ENCODE peak calls at places on chromosomes 3 and 15, in seven cellular contexts. N is NCI-H1436, I is NB4, M is foreskin fibroblast, G is anterior cingulate cortex, R is Peyer's patch, W is ovary. J is an unnamed sample.

GRCh38 chr3:194690501-194691372 is 5.1 kb downstream of the FAM43A start:
- DNase-seq in N (peak; percentile 69), I (no peak), M (no peak), G (no peak), W (no peak), R (no peak), J (no peak)

GRCh38 chr3:16130066-16130465 is 44.4 kb upstream of the GALNT15 start:
- DNase-seq in M (peak; percentile 95), G (peak; percentile 11), R (no peak), I (no peak), W (no peak), N (no peak), J (no peak)

GRCh38 chr3:127135241-127136023 is 57.5 kb upstream of the PRR23E start:
- DNase-seq in G (no peak), N (peak; percentile 31), I (no peak), M (peak; percentile 45), R (peak; percentile 48), W (peak; percentile 45), J (peak; percentile 48)

GRCh38 chr3:139355937-139356336 is 12.1 kb downstream of the MRPS22 start:
- DNase-seq in M (no peak), I (peak; percentile 4), N (no peak), G (no peak), R (no peak), W (no peak), J (no peak)

GRCh38 chr15:48722764-48723661 is 77.5 kb upstream of the FBN1 start:
- DNase-seq in I (peak; percentile 7), M (peak; percentile 94), W (no peak), R (no peak), N (no peak), G (no peak), J (no peak)

GRCh38 chr3:10010546-10011465 is 15.4 kb upstream of the FANCD2 start:
- DNase-seq in G (peak; percentile 85), M (peak; percentile 97), W (peak; percentile 97), N (peak; percentile 75), R (peak; percentile 99), I (peak; percentile 90), J (no peak)

GRCh38 chr3:49295489-49296058 is 18.5 kb upstream of the C3orf62 start:
- DNase-seq in N (no peak), G (no peak), R (no peak), M (peak; percentile 57), I (peak; percentile 57), W (peak; percentile 48), J (no peak)

GRCh38 chr15:63254991-63255390 is 22.4 kb upstream of the APH1B start:
- DNase-seq in W (no peak), M (no peak), R (no peak), N (no peak), G (no peak), I (no peak), J (no peak)

GRCh38 chr3:144085964-144086363 is 114.3 kb downstream of the DIPK2A start:
- DNase-seq in M (peak; percentile 59), R (no peak), N (peak; percentile 76), G (no peak), W (no peak), I (peak; percentile 77), J (peak; percentile 57)

GRCh38 chr3:122183893-122184590 is 574 bp downstream of the CASR start:
- DNase-seq in N (no peak), W (no peak), I (no peak), G (no peak), M (no peak), R (peak; percentile 43), J (no peak)

GRCh38 chr3:16174976-16175901 is 759 bp downstream of the GALNT15 start:
- DNase-seq in G (no peak), N (no peak), W (no peak), I (no peak), R (no peak), M (no peak), J (no peak)

GRCh38 chr3:41932511-41932910 is 29.4 kb downstream of the ULK4 start:
- DNase-seq in M (no peak), R (no peak), I (no peak), G (no peak), N (no peak), W (no peak), J (no peak)

GRCh38 chr3:82020282-82020681 is 258.8 kb upstream of the GBE1 start:
- DNase-seq in I (no peak), W (no peak), N (no peak), G (no peak), R (no peak), M (peak; percentile 4), J (no peak)

GRCh38 chr3:22537560-22537959 is 665.6 kb upstream of the UBE2E2 start:
- DNase-seq in W (no peak), M (no peak), N (no peak), G (no peak), R (no peak), I (no peak), J (no peak)

J was measured in NCI-H1694.